ENCODE peak calls at places on chromosomes 4 and X, in nine cellular contexts. F is AG04450; J is Right ventricle myocardium superior; T is astrocyte; N is stimulated activated naive CD4-positive, alpha-beta T cell; L is SHP77 treated with DMSO at 0.1 percent for 48 hours; D is left ventricle myocardium superior; P is EL; S is WTC11. K is an unnamed sample.
A peak's percentile ranks its signal among the peaks of the same experiment; 100 is the strongest.

GRCh38 chr4:8391972-8392371 is 48.6 kb downstream of the ACOX3 start:
- DNase-seq in F (peak; percentile 72), J (no peak), T (peak; percentile 85), N (no peak), L (peak; percentile 2), D (peak; percentile 73), P (peak; percentile 70), S (no peak), K (no peak)

GRCh38 chr4:127631420-127631819 is 1.3 kb upstream of the INTU start:
- DNase-seq in F (no peak), J (no peak), T (no peak), N (no peak), L (no peak), D (no peak), P (peak; percentile 52), S (no peak), K (no peak)

GRCh38 chrX:96440941-96441340 is 243.7 kb upstream of the DIAPH2 start:
- DNase-seq in F (no peak), J (no peak), T (no peak), N (no peak), L (no peak), D (no peak), P (no peak), S (no peak), K (no peak)

GRCh38 chr4:109816082-109816442 is 500 bp downstream of the GAR1 start:
- DNase-seq in F (no peak), J (no peak), T (no peak), N (peak; percentile 32), L (no peak), D (no peak), P (no peak), S (no peak), K (peak; percentile 13)

GRCh38 chr4:173169428-173170209 is 1.0 kb downstream of the GALNT7 start:
- DNase-seq in F (no peak), J (peak; percentile 80), T (peak; percentile 55), N (peak; percentile 59), L (no peak), D (peak; percentile 83), P (peak; percentile 64), S (peak; percentile 68), K (peak; percentile 68)

GRCh38 chr4:132218406-132218805 is 930.7 kb upstream of the PCDH10 start:
- DNase-seq in F (no peak), J (no peak), T (peak; percentile 31), N (no peak), L (no peak), D (no peak), P (no peak), S (no peak), K (no peak)

GRCh38 chr4:88335092-88335665 is 43.5 kb upstream of the HERC6 start:
- DNase-seq in F (no peak), J (no peak), T (no peak), N (no peak), L (peak; percentile 51), D (no peak), P (peak; percentile 30), S (no peak), K (no peak)

GRCh38 chrX:97529801-97530200 is 646.1 kb downstream of the RPA4 start:
- DNase-seq in F (no peak), J (no peak), T (peak; percentile 72), N (no peak), L (no peak), D (no peak), P (no peak), S (no peak), K (no peak)

GRCh38 chr4:53645108-53645507 is 53.8 kb upstream of the LNX1 start:
- DNase-seq in F (no peak), J (no peak), T (no peak), N (no peak), L (no peak), D (no peak), P (no peak), S (no peak), K (no peak)

GRCh38 chr4:169115897-169116254 is 105.8 kb upstream of the CBR4 start:
- DNase-seq in F (peak; percentile 89), J (no peak), T (peak; percentile 99), N (no peak), L (no peak), D (no peak), P (peak; percentile 93), S (no peak), K (no peak)

GRCh38 chr4:140300271-140300970 is 73.0 kb upstream of the SCOC start:
- DNase-seq in F (no peak), J (no peak), T (peak; percentile 49), N (no peak), L (no peak), D (no peak), P (peak; percentile 83), S (no peak), K (no peak)

GRCh38 chrX:13215729-13216128 is 104.1 kb downstream of the ATXN3L start:
- DNase-seq in F (peak; percentile 7), J (no peak), T (peak; percentile 47), N (no peak), L (no peak), D (no peak), P (peak; percentile 38), S (no peak), K (no peak)

GRCh38 chr4:88737304-88738015 is 39.8 kb upstream of the NAP1L5 start:
- DNase-seq in F (no peak), J (no peak), T (peak; percentile 84), N (peak; percentile 64), L (no peak), D (no peak), P (no peak), S (peak; percentile 20), K (peak; percentile 79)

GRCh38 chr4:20299515-20299914 is 47.8 kb downstream of the SLIT2 start:
- DNase-seq in F (peak; percentile 13), J (no peak), T (no peak), N (no peak), L (no peak), D (no peak), P (no peak), S (no peak), K (peak; percentile 15)

GRCh38 chrX:48025561-48025960 is 18.8 kb downstream of the SPACA5 start:
- DNase-seq in F (peak; percentile 20), J (no peak), T (peak; percentile 20), N (peak; percentile 43), L (no peak), D (no peak), P (peak; percentile 58), S (peak; percentile 35), K (peak; percentile 58)

GRCh38 chr4:106875340-106875739 is 160.8 kb downstream of the DKK2 start:
- DNase-seq in F (no peak), J (no peak), T (no peak), N (no peak), L (no peak), D (no peak), P (no peak), S (peak; percentile 68), K (no peak)

GRCh38 chr4:88628746-88629145 is 36.5 kb downstream of the HERC3 start:
- DNase-seq in F (no peak), J (no peak), T (peak; percentile 58), N (no peak), L (no peak), D (no peak), P (no peak), S (no peak), K (no peak)

GRCh38 chr4:123361195-123361861 is 35.3 kb upstream of the SPRY1 start:
- DNase-seq in F (peak; percentile 88), J (no peak), T (peak; percentile 86), N (no peak), L (no peak), D (no peak), P (peak; percentile 69), S (no peak), K (no peak)

GRCh38 chr4:163976588-163976987 is 482.1 kb downstream of the TMA16 start:
- DNase-seq in F (no peak), J (no peak), T (no peak), N (no peak), L (no peak), D (no peak), P (no peak), S (no peak), K (no peak)

GRCh38 chr4:183897193-183897592 is 7.9 kb upstream of the STOX2 start:
- DNase-seq in F (no peak), J (no peak), T (no peak), N (no peak), L (no peak), D (no peak), P (no peak), S (no peak), K (no peak)

GRCh38 chr4:37365888-37366287 is 121.3 kb downstream of the NWD2 start:
- DNase-seq in F (no peak), J (no peak), T (no peak), N (no peak), L (no peak), D (no peak), P (no peak), S (no peak), K (no peak)

GRCh38 chr4:150986085-150986484 is 29.0 kb downstream of the LRBA start:
- DNase-seq in F (no peak), J (no peak), T (no peak), N (no peak), L (no peak), D (no peak), P (no peak), S (no peak), K (no peak)

GRCh38 chr4:123127865-123128264 is 205.5 kb upstream of the NUDT6 start:
- DNase-seq in F (no peak), J (no peak), T (peak; percentile 1), N (no peak), L (no peak), D (no peak), P (no peak), S (no peak), K (no peak)

GRCh38 chr4:85824166-85824945 is 349.4 kb downstream of the ARHGAP24 start:
- DNase-seq in F (no peak), J (no peak), T (no peak), N (no peak), L (no peak), D (no peak), P (no peak), S (no peak), K (no peak)

GRCh38 chr4:175421506-175421905 is 390.6 kb downstream of the GPM6A start:
- DNase-seq in F (no peak), J (no peak), T (peak; percentile 61), N (no peak), L (no peak), D (no peak), P (peak; percentile 61), S (no peak), K (no peak)

GRCh38 chr4:77821775-77822174 is 2.6 kb upstream of the CNOT6L start:
- DNase-seq in F (no peak), J (no peak), T (no peak), N (peak; percentile 59), L (no peak), D (no peak), P (no peak), S (no peak), K (peak; percentile 73)

GRCh38 chrX:103628386-103629290 is at the start of gene TCEAL1:
- DNase-seq in F (no peak), J (peak; percentile 73), T (peak; percentile 38), N (peak; percentile 12), L (peak; percentile 16), D (peak; percentile 78), P (peak; percentile 48), S (peak; percentile 33), K (peak; percentile 67)

GRCh38 chr4:86338989-86339388 is 20.9 kb downstream of the MAPK10 start:
- DNase-seq in F (peak; percentile 72), J (no peak), T (peak; percentile 93), N (no peak), L (no peak), D (no peak), P (peak; percentile 94), S (no peak), K (no peak)

GRCh38 chr4:92014060-92014459 is 289.7 kb upstream of the GRID2 start:
- DNase-seq in F (no peak), J (no peak), T (no peak), N (no peak), L (no peak), D (no peak), P (no peak), S (no peak), K (no peak)

GRCh38 chr4:34196375-34196774 is 2047.9 kb downstream of the ARAP2 start:
- DNase-seq in F (no peak), J (no peak), T (no peak), N (no peak), L (no peak), D (no peak), P (no peak), S (no peak), K (no peak)